ENCODE peak calls at places on chromosomes 6 and 20, in four cellular contexts. One of them, this sample, is unnamed.

GRCh38 chr6:79057746-79058145 is 20.3 kb downstream of the PHIP start:
- DNase-seq in BJ: no peak
- DNase-seq in CD4-positive, CD25-positive, alpha-beta regulatory T cell: no peak
- DNase-seq in pancreas: no peak
- DNase-seq in this sample: no peak

GRCh38 chr6:14807130-14807529 is 438.7 kb upstream of the JARID2 start:
- DNase-seq in BJ: no peak
- DNase-seq in CD4-positive, CD25-positive, alpha-beta regulatory T cell: no peak
- DNase-seq in pancreas: no peak
- DNase-seq in this sample: no peak

GRCh38 chr6:3163248-3163594 is 5.9 kb upstream of the TUBB2A start:
- DNase-seq in BJ: no peak
- DNase-seq in CD4-positive, CD25-positive, alpha-beta regulatory T cell: no peak
- DNase-seq in pancreas: no peak
- DNase-seq in this sample: no peak

GRCh38 chr6:114449659-114450058 is 106.8 kb upstream of the HS3ST5 start:
- DNase-seq in BJ: no peak
- DNase-seq in CD4-positive, CD25-positive, alpha-beta regulatory T cell: no peak
- DNase-seq in pancreas: no peak
- DNase-seq in this sample: no peak

GRCh38 chr20:37267684-37268313 is 6.2 kb upstream of the GHRH start:
- DNase-seq in BJ: no peak
- DNase-seq in CD4-positive, CD25-positive, alpha-beta regulatory T cell: no peak
- DNase-seq in pancreas: no peak
- DNase-seq in this sample: no peak

GRCh38 chr20:44693625-44694024 is 21.5 kb upstream of the CCN5 start:
- DNase-seq in BJ: no peak
- DNase-seq in CD4-positive, CD25-positive, alpha-beta regulatory T cell: no peak
- DNase-seq in pancreas: no peak
- DNase-seq in this sample: no peak

GRCh38 chr6:27889628-27890315 is 22.4 kb downstream of the OR2B2 start:
- DNase-seq in BJ: no peak
- DNase-seq in CD4-positive, CD25-positive, alpha-beta regulatory T cell: no peak
- DNase-seq in pancreas: no peak
- DNase-seq in this sample: peak; percentile 80

GRCh38 chr6:136945626-136946235 is 23.6 kb downstream of the SLC35D3 start:
- DNase-seq in BJ: no peak
- DNase-seq in CD4-positive, CD25-positive, alpha-beta regulatory T cell: no peak
- DNase-seq in pancreas: no peak
- DNase-seq in this sample: peak; percentile 28

GRCh38 chr6:170523256-170524187 is 29.6 kb downstream of the PSMB1 start:
- DNase-seq in BJ: no peak
- DNase-seq in CD4-positive, CD25-positive, alpha-beta regulatory T cell: no peak
- DNase-seq in pancreas: no peak
- DNase-seq in this sample: no peak

GRCh38 chr20:2602046-2602735 is 50.2 kb upstream of the NOP56 start:
- DNase-seq in BJ: no peak
- DNase-seq in CD4-positive, CD25-positive, alpha-beta regulatory T cell: no peak
- DNase-seq in pancreas: no peak
- DNase-seq in this sample: no peak

GRCh38 chr6:17098538-17098937 is 3.3 kb upstream of the STMND1 start:
- DNase-seq in BJ: no peak
- DNase-seq in CD4-positive, CD25-positive, alpha-beta regulatory T cell: no peak
- DNase-seq in pancreas: no peak
- DNase-seq in this sample: no peak

GRCh38 chr6:17101422-17102257 is at the start of gene STMND1:
- DNase-seq in BJ: no peak
- DNase-seq in CD4-positive, CD25-positive, alpha-beta regulatory T cell: no peak
- DNase-seq in pancreas: peak; percentile 84
- DNase-seq in this sample: peak; percentile 4

GRCh38 chr6:17103715-17104114 is 1.9 kb downstream of the STMND1 start:
- DNase-seq in BJ: no peak
- DNase-seq in CD4-positive, CD25-positive, alpha-beta regulatory T cell: no peak
- DNase-seq in pancreas: no peak
- DNase-seq in this sample: no peak

GRCh38 chr6:17099401-17100059 is 2.3 kb upstream of the STMND1 start:
- DNase-seq in BJ: no peak
- DNase-seq in CD4-positive, CD25-positive, alpha-beta regulatory T cell: no peak
- DNase-seq in pancreas: peak; percentile 63
- DNase-seq in this sample: no peak

DNA sequence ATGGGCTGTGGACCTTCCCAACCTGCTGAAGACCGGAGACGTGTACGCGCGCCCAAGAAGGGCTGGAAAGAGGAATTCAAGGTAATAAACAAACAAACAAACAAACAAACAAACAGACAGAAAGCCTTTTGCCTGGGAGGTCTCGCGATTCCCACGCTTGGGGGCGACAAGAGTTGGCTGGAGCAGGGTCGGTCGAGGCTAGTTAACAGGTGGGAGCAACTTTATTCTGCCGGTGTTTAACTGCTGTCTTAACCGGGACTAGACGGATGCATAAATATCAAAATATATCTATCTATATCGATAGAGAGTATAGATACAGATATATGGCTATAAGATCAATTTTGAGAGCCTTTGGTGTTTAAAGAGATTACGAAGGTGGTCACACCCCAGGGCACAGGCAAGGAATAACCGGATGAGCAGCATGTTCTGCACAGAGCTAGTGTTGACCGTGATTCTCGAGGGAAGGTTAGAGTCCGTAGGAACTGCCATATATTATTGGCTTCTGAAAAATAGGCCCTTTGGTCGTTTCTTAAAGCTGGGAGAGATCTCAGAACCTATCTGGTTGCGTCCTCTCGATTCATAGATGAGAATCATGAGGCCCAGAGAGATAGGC is 514 bp downstream of the STMND1 start:
- DNase-seq in BJ: no peak
- DNase-seq in CD4-positive, CD25-positive, alpha-beta regulatory T cell: no peak
- DNase-seq in pancreas: no peak
- DNase-seq in this sample: no peak
- H3K4me3 ChIP-seq in BJ: peak overlapping the region; percentile 39
- H3K4me3 ChIP-seq in CD4-positive, CD25-positive, alpha-beta regulatory T cell: no peak overlapping the region
- H3K4me3 ChIP-seq in pancreas: peak overlapping the region; percentile 55
- H3K4me3 ChIP-seq in this sample: no peak overlapping the region

GRCh38 chr6:44563397-44563796 is 175.9 kb downstream of the CDC5L start:
- DNase-seq in BJ: no peak
- DNase-seq in CD4-positive, CD25-positive, alpha-beta regulatory T cell: no peak
- DNase-seq in pancreas: no peak
- DNase-seq in this sample: peak; percentile 6

GRCh38 chr6:44560458-44561061 is 173.1 kb downstream of the CDC5L start:
- DNase-seq in BJ: no peak
- DNase-seq in CD4-positive, CD25-positive, alpha-beta regulatory T cell: no peak
- DNase-seq in pancreas: no peak
- DNase-seq in this sample: no peak

GRCh38 chr6:44559486-44560270 is 172.2 kb downstream of the CDC5L start:
- DNase-seq in BJ: no peak
- DNase-seq in CD4-positive, CD25-positive, alpha-beta regulatory T cell: no peak
- DNase-seq in pancreas: no peak
- DNase-seq in this sample: peak; percentile 7

GRCh38 chr6:44561062-44561591 is 173.6 kb downstream of the CDC5L start:
- DNase-seq in BJ: no peak
- DNase-seq in CD4-positive, CD25-positive, alpha-beta regulatory T cell: no peak
- DNase-seq in pancreas: no peak
- DNase-seq in this sample: no peak

DNA sequence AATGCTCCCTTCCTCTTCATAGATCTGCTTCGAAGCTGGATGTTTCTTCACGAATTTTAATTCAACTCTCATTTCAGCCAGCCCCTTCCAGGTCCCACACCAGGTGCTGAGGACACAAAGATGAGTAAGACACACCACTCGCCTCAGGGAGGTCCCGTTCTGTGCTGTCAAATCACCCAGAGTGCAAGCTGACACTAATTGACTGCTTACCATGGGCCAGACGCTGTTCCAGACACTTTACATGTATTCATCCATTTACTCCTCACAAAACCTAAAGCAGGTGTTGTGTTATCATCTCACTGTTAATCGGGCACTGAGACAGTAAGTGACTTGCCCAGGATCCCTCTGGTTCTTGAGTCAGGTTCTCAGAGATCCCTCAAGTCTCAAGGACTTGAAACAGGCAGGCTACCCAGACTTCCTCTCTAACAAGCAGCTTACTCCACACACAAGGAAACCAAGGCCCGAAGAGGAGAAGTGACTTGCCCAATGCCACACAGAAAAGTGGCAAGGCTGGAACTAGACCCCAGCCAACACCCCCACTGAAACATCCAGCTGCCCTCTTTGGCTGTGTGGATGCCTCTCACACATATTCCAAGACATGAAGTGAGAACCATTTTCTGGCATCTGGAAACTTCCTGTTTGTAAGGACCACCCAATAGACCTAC is 174.5 kb downstream of the CDC5L start:
- DNase-seq in BJ: no peak
- DNase-seq in CD4-positive, CD25-positive, alpha-beta regulatory T cell: no peak
- DNase-seq in pancreas: no peak
- DNase-seq in this sample: no peak
- H3K4me3 ChIP-seq in BJ: no peak overlapping the region
- H3K4me3 ChIP-seq in CD4-positive, CD25-positive, alpha-beta regulatory T cell: no peak overlapping the region
- H3K4me3 ChIP-seq in pancreas: no peak overlapping the region
- H3K4me3 ChIP-seq in this sample: no peak overlapping the region

GRCh38 chr20:40930561-40930960 is 98.1 kb upstream of the TOP1 start:
- DNase-seq in BJ: no peak
- DNase-seq in CD4-positive, CD25-positive, alpha-beta regulatory T cell: no peak
- DNase-seq in pancreas: no peak
- DNase-seq in this sample: peak; percentile 31
- H3K4me3 ChIP-seq in BJ: no peak overlapping the region
- H3K4me3 ChIP-seq in CD4-positive, CD25-positive, alpha-beta regulatory T cell: no peak overlapping the region
- H3K4me3 ChIP-seq in pancreas: no peak overlapping the region
- H3K4me3 ChIP-seq in this sample: no peak overlapping the region

GRCh38 chr6:40983752-40984151 is 55.3 kb downstream of the UNC5CL start:
- DNase-seq in BJ: no peak
- DNase-seq in CD4-positive, CD25-positive, alpha-beta regulatory T cell: no peak
- DNase-seq in pancreas: no peak
- DNase-seq in this sample: no peak
- H3K4me3 ChIP-seq in BJ: no peak overlapping the region
- H3K4me3 ChIP-seq in CD4-positive, CD25-positive, alpha-beta regulatory T cell: no peak overlapping the region
- H3K4me3 ChIP-seq in pancreas: no peak overlapping the region
- H3K4me3 ChIP-seq in this sample: no peak overlapping the region

This sample was measured in GM12865.